ENCODE peak calls at places on chromosomes 6 and 20, in ten cellular contexts. One of them, this sample, is unnamed.
A peak's percentile ranks its signal among the peaks of the same experiment; 100 is the strongest.

GRCh38 chr20:34954905-34955231 is 738 bp downstream of the GSS start:
- DNase-seq in NCI-H146: peak; percentile 78
- DNase-seq in naive thymus-derived CD8-positive, alpha-beta T cell: no peak
- DNase-seq in NCI-H2107: no peak
- DNase-seq in Daoy: peak; percentile 33
- DNase-seq in NCI-H2081: no peak
- DNase-seq in hippocampal formation: no peak
- DNase-seq in stimulated activated CD8-positive, alpha-beta memory T cell treated with anti-CD3 and anti-CD28 coated beads, Interleukin-4, amount 100 ng/mL, for 1 hour: no peak
- DNase-seq in fibroblast of the aortic adventitia: no peak
- DNase-seq in fibroblast of gingiva: peak; percentile 43
- DNase-seq in this sample: no peak

GRCh38 chr20:50915424-50915823 is 15.8 kb downstream of the ADNP start:
- DNase-seq in naive thymus-derived CD8-positive, alpha-beta T cell: no peak
- DNase-seq in hippocampal formation: no peak
- DNase-seq in Daoy: no peak
- DNase-seq in NCI-H2081: no peak
- DNase-seq in NCI-H146: no peak
- DNase-seq in stimulated activated CD8-positive, alpha-beta memory T cell treated with anti-CD3 and anti-CD28 coated beads, Interleukin-4, amount 100 ng/mL, for 1 hour: no peak
- DNase-seq in NCI-H2107: no peak
- DNase-seq in fibroblast of the aortic adventitia: peak; percentile 54
- DNase-seq in fibroblast of gingiva: peak; percentile 25
- DNase-seq in this sample: no peak

GRCh38 chr6:73732845-73733675 is 37.1 kb downstream of the CD109 start:
- DNase-seq in hippocampal formation: peak; percentile 28
- DNase-seq in NCI-H146: peak; percentile 34
- DNase-seq in fibroblast of gingiva: peak; percentile 67
- DNase-seq in Daoy: peak; percentile 83
- DNase-seq in fibroblast of the aortic adventitia: peak; percentile 86
- DNase-seq in NCI-H2081: peak; percentile 8
- DNase-seq in naive thymus-derived CD8-positive, alpha-beta T cell: peak; percentile 79
- DNase-seq in NCI-H2107: no peak
- DNase-seq in stimulated activated CD8-positive, alpha-beta memory T cell treated with anti-CD3 and anti-CD28 coated beads, Interleukin-4, amount 100 ng/mL, for 1 hour: peak; percentile 42
- DNase-seq in this sample: peak; percentile 58

GRCh38 chr6:72589096-72589495 is 32.8 kb upstream of the KCNQ5 start:
- DNase-seq in Daoy: no peak
- DNase-seq in NCI-H2107: no peak
- DNase-seq in fibroblast of gingiva: peak; percentile 30
- DNase-seq in hippocampal formation: no peak
- DNase-seq in fibroblast of the aortic adventitia: peak; percentile 36
- DNase-seq in NCI-H146: no peak
- DNase-seq in NCI-H2081: no peak
- DNase-seq in naive thymus-derived CD8-positive, alpha-beta T cell: no peak
- DNase-seq in stimulated activated CD8-positive, alpha-beta memory T cell treated with anti-CD3 and anti-CD28 coated beads, Interleukin-4, amount 100 ng/mL, for 1 hour: no peak
- DNase-seq in this sample: no peak

GRCh38 chr6:132388291-132388690 is 13.0 kb downstream of the MOXD1 start:
- DNase-seq in naive thymus-derived CD8-positive, alpha-beta T cell: no peak
- DNase-seq in NCI-H2107: no peak
- DNase-seq in NCI-H146: no peak
- DNase-seq in fibroblast of the aortic adventitia: no peak
- DNase-seq in stimulated activated CD8-positive, alpha-beta memory T cell treated with anti-CD3 and anti-CD28 coated beads, Interleukin-4, amount 100 ng/mL, for 1 hour: no peak
- DNase-seq in NCI-H2081: no peak
- DNase-seq in fibroblast of gingiva: peak; percentile 12
- DNase-seq in Daoy: no peak
- DNase-seq in hippocampal formation: no peak
- DNase-seq in this sample: no peak

GRCh38 chr20:10832146-10832545 is 158.3 kb upstream of the JAG1 start:
- DNase-seq in naive thymus-derived CD8-positive, alpha-beta T cell: no peak
- DNase-seq in fibroblast of gingiva: no peak
- DNase-seq in NCI-H2107: no peak
- DNase-seq in fibroblast of the aortic adventitia: no peak
- DNase-seq in hippocampal formation: no peak
- DNase-seq in Daoy: no peak
- DNase-seq in NCI-H2081: no peak
- DNase-seq in stimulated activated CD8-positive, alpha-beta memory T cell treated with anti-CD3 and anti-CD28 coated beads, Interleukin-4, amount 100 ng/mL, for 1 hour: no peak
- DNase-seq in NCI-H146: no peak
- DNase-seq in this sample: no peak

GRCh38 chr6:35083507-35083906 is 57.6 kb downstream of the TCP11 start:
- DNase-seq in NCI-H2107: no peak
- DNase-seq in NCI-H2081: no peak
- DNase-seq in NCI-H146: no peak
- DNase-seq in fibroblast of gingiva: no peak
- DNase-seq in naive thymus-derived CD8-positive, alpha-beta T cell: no peak
- DNase-seq in hippocampal formation: no peak
- DNase-seq in fibroblast of the aortic adventitia: no peak
- DNase-seq in Daoy: no peak
- DNase-seq in stimulated activated CD8-positive, alpha-beta memory T cell treated with anti-CD3 and anti-CD28 coated beads, Interleukin-4, amount 100 ng/mL, for 1 hour: no peak
- DNase-seq in this sample: no peak

GRCh38 chr20:21105429-21106170 is 558 bp downstream of the LINC00237 start:
- DNase-seq in NCI-H2107: no peak
- DNase-seq in NCI-H146: peak; percentile 43
- DNase-seq in fibroblast of the aortic adventitia: no peak
- DNase-seq in hippocampal formation: no peak
- DNase-seq in stimulated activated CD8-positive, alpha-beta memory T cell treated with anti-CD3 and anti-CD28 coated beads, Interleukin-4, amount 100 ng/mL, for 1 hour: no peak
- DNase-seq in naive thymus-derived CD8-positive, alpha-beta T cell: no peak
- DNase-seq in Daoy: peak; percentile 32
- DNase-seq in fibroblast of gingiva: no peak
- DNase-seq in NCI-H2081: no peak
- DNase-seq in this sample: no peak

GRCh38 chr6:9360881-9361280 is 925.5 kb upstream of the SLC35B3 start:
- DNase-seq in hippocampal formation: no peak
- DNase-seq in NCI-H146: no peak
- DNase-seq in stimulated activated CD8-positive, alpha-beta memory T cell treated with anti-CD3 and anti-CD28 coated beads, Interleukin-4, amount 100 ng/mL, for 1 hour: no peak
- DNase-seq in fibroblast of gingiva: no peak
- DNase-seq in naive thymus-derived CD8-positive, alpha-beta T cell: no peak
- DNase-seq in fibroblast of the aortic adventitia: no peak
- DNase-seq in NCI-H2107: no peak
- DNase-seq in NCI-H2081: no peak
- DNase-seq in Daoy: no peak
- DNase-seq in this sample: no peak

GRCh38 chr6:22343864-22344263 is 47.0 kb upstream of the PRL start:
- DNase-seq in fibroblast of gingiva: no peak
- DNase-seq in hippocampal formation: no peak
- DNase-seq in stimulated activated CD8-positive, alpha-beta memory T cell treated with anti-CD3 and anti-CD28 coated beads, Interleukin-4, amount 100 ng/mL, for 1 hour: no peak
- DNase-seq in Daoy: no peak
- DNase-seq in NCI-H2107: no peak
- DNase-seq in NCI-H2081: no peak
- DNase-seq in fibroblast of the aortic adventitia: no peak
- DNase-seq in naive thymus-derived CD8-positive, alpha-beta T cell: no peak
- DNase-seq in NCI-H146: no peak
- DNase-seq in this sample: no peak

GRCh38 chr6:43942011-43942442 is 172.0 kb downstream of the VEGFA start:
- DNase-seq in stimulated activated CD8-positive, alpha-beta memory T cell treated with anti-CD3 and anti-CD28 coated beads, Interleukin-4, amount 100 ng/mL, for 1 hour: no peak
- DNase-seq in NCI-H2081: no peak
- DNase-seq in NCI-H146: peak; percentile 58
- DNase-seq in NCI-H2107: no peak
- DNase-seq in fibroblast of the aortic adventitia: no peak
- DNase-seq in Daoy: peak; percentile 4
- DNase-seq in hippocampal formation: no peak
- DNase-seq in naive thymus-derived CD8-positive, alpha-beta T cell: no peak
- DNase-seq in fibroblast of gingiva: no peak
- DNase-seq in this sample: no peak

GRCh38 chr20:64103871-64104666 is 3.3 kb downstream of the NPBWR2 start:
- DNase-seq in NCI-H2107: no peak
- DNase-seq in naive thymus-derived CD8-positive, alpha-beta T cell: peak; percentile 55
- DNase-seq in stimulated activated CD8-positive, alpha-beta memory T cell treated with anti-CD3 and anti-CD28 coated beads, Interleukin-4, amount 100 ng/mL, for 1 hour: no peak
- DNase-seq in fibroblast of the aortic adventitia: no peak
- DNase-seq in fibroblast of gingiva: no peak
- DNase-seq in NCI-H2081: no peak
- DNase-seq in hippocampal formation: no peak
- DNase-seq in NCI-H146: no peak
- DNase-seq in Daoy: peak; percentile 1
- DNase-seq in this sample: no peak

GRCh38 chr6:1737463-1738311 is 128.0 kb downstream of the FOXC1 start:
- DNase-seq in stimulated activated CD8-positive, alpha-beta memory T cell treated with anti-CD3 and anti-CD28 coated beads, Interleukin-4, amount 100 ng/mL, for 1 hour: no peak
- DNase-seq in naive thymus-derived CD8-positive, alpha-beta T cell: no peak
- DNase-seq in NCI-H2107: no peak
- DNase-seq in Daoy: no peak
- DNase-seq in fibroblast of the aortic adventitia: no peak
- DNase-seq in fibroblast of gingiva: no peak
- DNase-seq in NCI-H146: no peak
- DNase-seq in hippocampal formation: no peak
- DNase-seq in NCI-H2081: no peak
- DNase-seq in this sample: no peak

GRCh38 chr6:56278186-56278585 is 30.8 kb upstream of the COL21A1 start:
- DNase-seq in stimulated activated CD8-positive, alpha-beta memory T cell treated with anti-CD3 and anti-CD28 coated beads, Interleukin-4, amount 100 ng/mL, for 1 hour: no peak
- DNase-seq in NCI-H146: peak; percentile 98
- DNase-seq in hippocampal formation: no peak
- DNase-seq in Daoy: peak; percentile 39
- DNase-seq in fibroblast of gingiva: no peak
- DNase-seq in NCI-H2081: peak; percentile 65
- DNase-seq in fibroblast of the aortic adventitia: no peak
- DNase-seq in naive thymus-derived CD8-positive, alpha-beta T cell: no peak
- DNase-seq in NCI-H2107: no peak
- DNase-seq in this sample: no peak

GRCh38 chr20:62774076-62774714 is 22.1 kb upstream of the MRGBP start:
- DNase-seq in NCI-H2107: no peak
- DNase-seq in stimulated activated CD8-positive, alpha-beta memory T cell treated with anti-CD3 and anti-CD28 coated beads, Interleukin-4, amount 100 ng/mL, for 1 hour: no peak
- DNase-seq in fibroblast of the aortic adventitia: no peak
- DNase-seq in fibroblast of gingiva: no peak
- DNase-seq in NCI-H2081: no peak
- DNase-seq in NCI-H146: no peak
- DNase-seq in Daoy: no peak
- DNase-seq in naive thymus-derived CD8-positive, alpha-beta T cell: no peak
- DNase-seq in hippocampal formation: no peak
- DNase-seq in this sample: no peak

GRCh38 chr20:49501917-49502316 is 19.4 kb upstream of the KCNB1 start:
- DNase-seq in NCI-H146: no peak
- DNase-seq in NCI-H2081: no peak
- DNase-seq in hippocampal formation: no peak
- DNase-seq in NCI-H2107: no peak
- DNase-seq in stimulated activated CD8-positive, alpha-beta memory T cell treated with anti-CD3 and anti-CD28 coated beads, Interleukin-4, amount 100 ng/mL, for 1 hour: no peak
- DNase-seq in fibroblast of gingiva: no peak
- DNase-seq in Daoy: no peak
- DNase-seq in naive thymus-derived CD8-positive, alpha-beta T cell: no peak
- DNase-seq in fibroblast of the aortic adventitia: peak; percentile 79
- DNase-seq in this sample: no peak

GRCh38 chr6:170052991-170053821 is 237.7 kb downstream of the DLL1 start:
- DNase-seq in Daoy: no peak
- DNase-seq in NCI-H146: no peak
- DNase-seq in hippocampal formation: no peak
- DNase-seq in NCI-H2081: no peak
- DNase-seq in NCI-H2107: no peak
- DNase-seq in fibroblast of the aortic adventitia: no peak
- DNase-seq in naive thymus-derived CD8-positive, alpha-beta T cell: no peak
- DNase-seq in fibroblast of gingiva: no peak
- DNase-seq in stimulated activated CD8-positive, alpha-beta memory T cell treated with anti-CD3 and anti-CD28 coated beads, Interleukin-4, amount 100 ng/mL, for 1 hour: no peak
- DNase-seq in this sample: no peak

GRCh38 chr6:158488065-158488464 is 71.8 kb upstream of the TMEM181 start:
- DNase-seq in naive thymus-derived CD8-positive, alpha-beta T cell: no peak
- DNase-seq in NCI-H2107: no peak
- DNase-seq in NCI-H146: no peak
- DNase-seq in NCI-H2081: no peak
- DNase-seq in stimulated activated CD8-positive, alpha-beta memory T cell treated with anti-CD3 and anti-CD28 coated beads, Interleukin-4, amount 100 ng/mL, for 1 hour: no peak
- DNase-seq in fibroblast of the aortic adventitia: peak; percentile 94
- DNase-seq in hippocampal formation: no peak
- DNase-seq in fibroblast of gingiva: peak; percentile 86
- DNase-seq in Daoy: peak; percentile 89
- DNase-seq in this sample: no peak

GRCh38 chr20:33791959-33792597 is 19.1 kb upstream of the CHMP4B start:
- DNase-seq in naive thymus-derived CD8-positive, alpha-beta T cell: peak; percentile 69
- DNase-seq in NCI-H146: peak; percentile 6
- DNase-seq in hippocampal formation: no peak
- DNase-seq in stimulated activated CD8-positive, alpha-beta memory T cell treated with anti-CD3 and anti-CD28 coated beads, Interleukin-4, amount 100 ng/mL, for 1 hour: peak; percentile 16
- DNase-seq in Daoy: peak; percentile 60
- DNase-seq in fibroblast of gingiva: no peak
- DNase-seq in NCI-H2107: no peak
- DNase-seq in fibroblast of the aortic adventitia: peak; percentile 52
- DNase-seq in NCI-H2081: no peak
- DNase-seq in this sample: no peak

GRCh38 chr6:166341915-166342292 is 441 bp downstream of the SFT2D1 start:
- DNase-seq in stimulated activated CD8-positive, alpha-beta memory T cell treated with anti-CD3 and anti-CD28 coated beads, Interleukin-4, amount 100 ng/mL, for 1 hour: no peak
- DNase-seq in fibroblast of gingiva: no peak
- DNase-seq in NCI-H2107: no peak
- DNase-seq in hippocampal formation: no peak
- DNase-seq in fibroblast of the aortic adventitia: peak; percentile 23
- DNase-seq in NCI-H2081: no peak
- DNase-seq in naive thymus-derived CD8-positive, alpha-beta T cell: no peak
- DNase-seq in Daoy: no peak
- DNase-seq in NCI-H146: peak; percentile 44
- DNase-seq in this sample: no peak

GRCh38 chr6:71194730-71195129 is 93.9 kb upstream of the OGFRL1 start:
- DNase-seq in Daoy: peak; percentile 28
- DNase-seq in NCI-H146: no peak
- DNase-seq in hippocampal formation: no peak
- DNase-seq in fibroblast of gingiva: peak; percentile 86
- DNase-seq in NCI-H2107: no peak
- DNase-seq in stimulated activated CD8-positive, alpha-beta memory T cell treated with anti-CD3 and anti-CD28 coated beads, Interleukin-4, amount 100 ng/mL, for 1 hour: no peak
- DNase-seq in fibroblast of the aortic adventitia: peak; percentile 69
- DNase-seq in NCI-H2081: no peak
- DNase-seq in naive thymus-derived CD8-positive, alpha-beta T cell: no peak
- DNase-seq in this sample: no peak

GRCh38 chr6:15205321-15205720 is 40.5 kb upstream of the JARID2 start:
- DNase-seq in fibroblast of gingiva: no peak
- DNase-seq in NCI-H2081: no peak
- DNase-seq in Daoy: no peak
- DNase-seq in hippocampal formation: no peak
- DNase-seq in NCI-H2107: no peak
- DNase-seq in fibroblast of the aortic adventitia: no peak
- DNase-seq in NCI-H146: no peak
- DNase-seq in naive thymus-derived CD8-positive, alpha-beta T cell: no peak
- DNase-seq in stimulated activated CD8-positive, alpha-beta memory T cell treated with anti-CD3 and anti-CD28 coated beads, Interleukin-4, amount 100 ng/mL, for 1 hour: no peak
- DNase-seq in this sample: no peak

GRCh38 chr20:45355209-45355608 is 7.0 kb upstream of the SDC4 start:
- DNase-seq in Daoy: peak; percentile 62
- DNase-seq in fibroblast of the aortic adventitia: peak; percentile 66
- DNase-seq in fibroblast of gingiva: peak; percentile 58
- DNase-seq in stimulated activated CD8-positive, alpha-beta memory T cell treated with anti-CD3 and anti-CD28 coated beads, Interleukin-4, amount 100 ng/mL, for 1 hour: no peak
- DNase-seq in NCI-H2107: no peak
- DNase-seq in NCI-H146: no peak
- DNase-seq in hippocampal formation: no peak
- DNase-seq in NCI-H2081: no peak
- DNase-seq in naive thymus-derived CD8-positive, alpha-beta T cell: no peak
- DNase-seq in this sample: no peak

GRCh38 chr20:56411759-56412472 is at the start of gene CASS4:
- DNase-seq in NCI-H2107: no peak
- DNase-seq in fibroblast of the aortic adventitia: peak; percentile 78
- DNase-seq in naive thymus-derived CD8-positive, alpha-beta T cell: peak; percentile 70
- DNase-seq in hippocampal formation: no peak
- DNase-seq in NCI-H2081: no peak
- DNase-seq in Daoy: peak; percentile 50
- DNase-seq in fibroblast of gingiva: peak; percentile 19
- DNase-seq in NCI-H146: no peak
- DNase-seq in stimulated activated CD8-positive, alpha-beta memory T cell treated with anti-CD3 and anti-CD28 coated beads, Interleukin-4, amount 100 ng/mL, for 1 hour: no peak
- DNase-seq in this sample: no peak

GRCh38 chr6:65786815-65787214 is 79.8 kb upstream of the EYS start:
- DNase-seq in Daoy: no peak
- DNase-seq in hippocampal formation: no peak
- DNase-seq in fibroblast of the aortic adventitia: no peak
- DNase-seq in NCI-H2081: no peak
- DNase-seq in naive thymus-derived CD8-positive, alpha-beta T cell: no peak
- DNase-seq in fibroblast of gingiva: no peak
- DNase-seq in NCI-H146: no peak
- DNase-seq in NCI-H2107: no peak
- DNase-seq in stimulated activated CD8-positive, alpha-beta memory T cell treated with anti-CD3 and anti-CD28 coated beads, Interleukin-4, amount 100 ng/mL, for 1 hour: no peak
- DNase-seq in this sample: no peak

GRCh38 chr6:160789263-160790027 is 87.4 kb downstream of the PLG start:
- DNase-seq in NCI-H146: no peak
- DNase-seq in hippocampal formation: no peak
- DNase-seq in fibroblast of gingiva: no peak
- DNase-seq in naive thymus-derived CD8-positive, alpha-beta T cell: no peak
- DNase-seq in Daoy: no peak
- DNase-seq in NCI-H2107: no peak
- DNase-seq in stimulated activated CD8-positive, alpha-beta memory T cell treated with anti-CD3 and anti-CD28 coated beads, Interleukin-4, amount 100 ng/mL, for 1 hour: no peak
- DNase-seq in fibroblast of the aortic adventitia: no peak
- DNase-seq in NCI-H2081: no peak
- DNase-seq in this sample: no peak

GRCh38 chr6:126318797-126319196 is 21.1 kb upstream of the CENPW start:
- DNase-seq in fibroblast of gingiva: no peak
- DNase-seq in NCI-H2107: no peak
- DNase-seq in fibroblast of the aortic adventitia: no peak
- DNase-seq in Daoy: no peak
- DNase-seq in NCI-H146: no peak
- DNase-seq in hippocampal formation: no peak
- DNase-seq in NCI-H2081: no peak
- DNase-seq in naive thymus-derived CD8-positive, alpha-beta T cell: no peak
- DNase-seq in stimulated activated CD8-positive, alpha-beta memory T cell treated with anti-CD3 and anti-CD28 coated beads, Interleukin-4, amount 100 ng/mL, for 1 hour: no peak
- DNase-seq in this sample: no peak

GRCh38 chr6:46940433-46941226 is 18.9 kb upstream of the ADGRF5 start:
- DNase-seq in fibroblast of the aortic adventitia: no peak
- DNase-seq in naive thymus-derived CD8-positive, alpha-beta T cell: no peak
- DNase-seq in Daoy: no peak
- DNase-seq in NCI-H2107: no peak
- DNase-seq in hippocampal formation: no peak
- DNase-seq in stimulated activated CD8-positive, alpha-beta memory T cell treated with anti-CD3 and anti-CD28 coated beads, Interleukin-4, amount 100 ng/mL, for 1 hour: no peak
- DNase-seq in NCI-H146: no peak
- DNase-seq in fibroblast of gingiva: no peak
- DNase-seq in NCI-H2081: no peak
- DNase-seq in this sample: no peak

This sample was measured in prostate gland.